ENCODE peak calls at places on chromosomes 11 and 22, in eight cellular contexts. J, P, A, O, E, Z, F and S are unnamed samples.

GRCh38 chr11:76296731-76297130 is 84.2 kb downstream of the THAP12 start:
- DNase-seq in O (no peak), F (no peak), P (no peak), Z (no peak), E (no peak), A (no peak), J (no peak), S (no peak)

GRCh38 chr11:10932976-10933375 is 75.1 kb upstream of the ZBED5 start:
- DNase-seq in A (no peak), Z (no peak), J (no peak), O (no peak), P (no peak), F (no peak), E (no peak), S (no peak)

GRCh38 chr11:107136892-107137291 is 118.6 kb upstream of the GUCY1A2 start:
- DNase-seq in P (no peak), Z (no peak), A (no peak), J (no peak), O (no peak), E (no peak), F (no peak), S (no peak)

GRCh38 chr11:31987118-31988005 is 103.5 kb upstream of the RCN1 start:
- DNase-seq in P (no peak), A (no peak), F (no peak), J (no peak), O (peak; percentile 53), Z (no peak), E (no peak), S (no peak)

GRCh38 chr11:106276859-106277436 is 199.5 kb downstream of the AASDHPPT start:
- DNase-seq in A (no peak), F (no peak), J (peak; percentile 19), Z (no peak), E (no peak), P (no peak), O (peak; percentile 6), S (no peak)

GRCh38 chr22:27224485-27225364 is 567.3 kb downstream of the MIAT start:
- DNase-seq in O (no peak), F (no peak), Z (no peak), P (no peak), E (peak; percentile 90), A (no peak), J (peak; percentile 39), S (no peak)

GRCh38 chr11:102225689-102226562 is 91.4 kb upstream of the BIRC3 start:
- DNase-seq in Z (no peak), F (no peak), P (no peak), O (no peak), E (peak; percentile 96), J (peak; percentile 73), A (no peak), S (peak; percentile 76)

GRCh38 chr22:46915978-46916730 is 153.7 kb downstream of the TBC1D22A start:
- DNase-seq in J (no peak), E (no peak), P (no peak), Z (no peak), O (no peak), A (no peak), F (no peak), S (no peak)

GRCh38 chr11:62242021-62242420 is at the start of gene SCGB1D2:
- DNase-seq in E (no peak), Z (no peak), J (no peak), F (no peak), A (peak; percentile 95), O (no peak), P (peak; percentile 1), S (no peak)

GRCh38 chr11:131186629-131187075 is 183.8 kb upstream of the NTM start:
- DNase-seq in E (no peak), P (no peak), J (no peak), O (peak; percentile 60), Z (no peak), F (no peak), A (no peak), S (no peak)

GRCh38 chr11:96013459-96014213 is 89.7 kb upstream of the MTMR2 start:
- DNase-seq in J (no peak), F (no peak), E (no peak), A (peak; percentile 69), P (no peak), Z (no peak), O (no peak), S (no peak)

GRCh38 chr11:70548976-70549375 is 150.6 kb downstream of the CTTN start:
- DNase-seq in Z (no peak), E (no peak), J (no peak), O (no peak), A (peak; percentile 41), F (no peak), P (no peak), S (no peak)

GRCh38 chr22:30234786-30235470 is 11.6 kb downstream of the LIF start:
- DNase-seq in Z (no peak), A (no peak), P (no peak), J (peak; percentile 70), O (no peak), E (peak; percentile 83), F (no peak), S (peak; percentile 63)

GRCh38 chr11:95284057-95285052 is 53.4 kb upstream of the SESN3 start:
- DNase-seq in P (no peak), A (no peak), O (no peak), E (no peak), Z (no peak), J (no peak), F (no peak), S (no peak)

GRCh38 chr11:67371549-67372231 is 1.7 kb downstream of the CLCF1 start:
- DNase-seq in E (peak; percentile 76), O (peak; percentile 47), A (no peak), F (no peak), P (peak; percentile 52), J (peak; percentile 82), Z (no peak), S (no peak)

GRCh38 chr22:40247976-40248375 is 70.3 kb downstream of the TNRC6B start:
- DNase-seq in A (no peak), E (no peak), O (no peak), J (no peak), P (no peak), F (no peak), Z (peak; percentile 28), S (no peak)

GRCh38 chr11:69691449-69691848 is 12.4 kb downstream of the FGF19 start:
- DNase-seq in J (peak; percentile 31), O (no peak), P (no peak), F (no peak), A (no peak), E (no peak), Z (no peak), S (no peak)

GRCh38 chr11:18404062-18404461 is 8.1 kb upstream of the LDHC start:
- DNase-seq in J (no peak), A (no peak), P (no peak), O (no peak), F (no peak), E (no peak), Z (no peak), S (no peak)

GRCh38 chr11:18408558-18409242 is 3.4 kb upstream of the LDHC start:
- DNase-seq in Z (no peak), F (no peak), E (peak; percentile 14), A (no peak), J (no peak), P (no peak), O (no peak), S (no peak)
- H3K36me3 ChIP-seq in Z (peaks cover 45% of the 10 kb centered on the region), F (peaks cover 55% of the 10 kb centered on the region), E (peaks cover 53% of the 10 kb centered on the region), A (peaks cover 13% of the 10 kb centered on the region), J (peaks cover 50% of the 10 kb centered on the region), P (peaks cover 24% of the 10 kb centered on the region), O (peaks cover 45% of the 10 kb centered on the region), S (peaks cover 5% of the 10 kb centered on the region)

DNA sequence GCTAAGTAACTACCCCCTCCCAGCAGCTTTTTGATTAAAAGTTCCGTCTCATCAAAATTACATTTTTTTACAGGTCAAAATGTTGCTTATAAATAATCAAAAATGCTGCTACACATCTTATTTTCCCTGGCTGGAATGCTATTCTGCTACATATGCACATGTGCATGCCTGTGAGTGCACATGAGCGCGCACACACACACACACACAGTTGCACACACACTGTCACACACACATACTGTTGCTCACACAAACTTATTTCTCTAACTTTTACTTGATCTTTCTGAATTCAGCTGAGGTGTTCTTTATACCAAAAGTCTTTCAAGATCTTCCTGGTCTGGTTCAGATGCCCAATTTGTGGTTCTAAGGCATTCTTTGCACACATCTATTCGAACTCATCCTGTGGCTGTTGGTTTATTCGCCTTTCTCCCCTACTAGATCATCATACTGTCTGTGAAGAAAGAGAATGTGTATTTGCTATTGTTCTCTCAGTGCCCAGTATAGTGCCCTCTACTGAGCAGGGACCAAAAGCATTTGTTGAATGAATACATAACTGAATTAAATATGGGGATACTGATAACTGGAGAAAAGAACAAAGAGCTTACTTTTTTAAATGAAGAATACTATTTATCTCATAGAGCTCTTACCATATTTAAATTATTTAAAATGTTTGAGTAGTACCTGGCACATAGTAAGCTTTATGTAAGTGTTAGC is 68.1 kb upstream of the CCDC179 start:
- DNase-seq in O (no peak), Z (no peak), E (peak; percentile 7), J (no peak), A (no peak), F (no peak), P (peak; percentile 12), S (no peak)
- H3K4me3 ChIP-seq in O (no peak overlapping the region), Z (no peak overlapping the region), E (no peak overlapping the region), J (no peak overlapping the region), A (no peak overlapping the region), F (no peak overlapping the region), P (no peak overlapping the region), S (no peak overlapping the region)

DNA sequence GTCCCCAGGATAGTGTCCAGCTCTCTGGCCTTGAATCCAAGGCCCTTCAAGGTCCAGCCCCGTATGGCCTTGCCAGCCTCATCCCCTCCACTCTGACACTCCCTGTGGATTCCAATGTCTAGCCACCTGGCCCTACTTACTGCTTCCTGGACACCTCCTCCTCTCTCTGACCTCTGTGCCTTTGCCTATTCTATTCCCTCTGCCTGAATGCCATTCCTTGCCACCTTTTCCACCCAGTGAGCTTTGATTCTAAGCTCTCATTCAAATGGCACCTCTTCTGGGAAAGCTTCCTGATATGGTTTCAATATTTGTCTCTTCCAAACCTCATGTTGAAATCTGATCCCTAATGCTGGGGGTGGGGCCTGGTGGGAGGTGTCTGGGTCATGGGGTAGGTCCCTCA is 31.9 kb upstream of the TTLL12 start:
- DNase-seq in P (no peak), E (no peak), F (no peak), Z (no peak), O (no peak), J (no peak), A (no peak), S (no peak)
- H3K36me3 ChIP-seq in P (no peaks in the 10 kb centered on the region), E (no peaks in the 10 kb centered on the region), F (peaks cover 11% of the 10 kb centered on the region), Z (no peaks in the 10 kb centered on the region), O (no peaks in the 10 kb centered on the region), J (no peaks in the 10 kb centered on the region), A (no peaks in the 10 kb centered on the region), S (no peaks in the 10 kb centered on the region)

DNA sequence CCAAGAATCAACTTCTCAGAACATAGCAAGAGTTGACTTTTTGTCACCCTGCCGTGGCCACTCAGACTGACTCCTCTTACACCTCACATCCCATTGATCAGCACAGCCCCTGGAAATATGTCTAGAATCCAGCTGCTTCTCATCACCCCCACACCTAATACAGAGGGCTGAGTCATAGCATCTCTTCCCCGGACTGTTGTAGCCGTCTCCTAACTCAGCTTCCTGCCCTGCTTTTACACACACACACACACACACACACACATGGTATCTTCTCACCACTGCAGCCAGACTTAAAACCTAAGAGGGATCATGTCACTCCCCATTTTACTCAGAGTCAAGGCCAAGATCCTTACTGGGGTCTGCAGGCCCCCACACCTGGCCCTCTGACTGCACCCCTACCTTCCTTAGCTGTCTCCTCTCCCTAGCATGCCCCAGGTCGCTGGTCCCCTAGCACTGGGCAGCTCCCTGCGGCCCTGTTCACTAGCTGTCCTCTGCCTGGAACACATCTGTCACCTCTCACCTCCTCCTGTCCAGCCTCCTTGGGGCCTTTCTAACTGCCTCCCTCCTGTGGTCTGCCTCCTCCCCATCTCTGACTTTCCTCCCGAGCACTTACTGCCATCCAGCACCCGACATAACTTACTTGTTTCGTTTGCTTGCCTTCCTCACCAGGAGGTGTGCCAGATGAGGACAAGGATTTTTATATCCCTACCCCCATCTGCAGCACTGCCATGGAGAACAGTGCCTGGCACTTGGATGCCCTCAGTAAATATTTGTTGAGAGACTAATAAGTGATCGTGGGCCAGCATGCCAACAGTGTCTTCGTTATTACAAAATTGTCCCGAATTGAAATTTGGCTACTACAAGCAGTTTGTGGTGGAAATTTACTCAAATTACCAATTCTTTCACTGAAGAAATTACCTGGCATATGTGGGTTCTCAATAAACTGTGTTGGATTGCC is 61.9 kb downstream of the BMAL1 start:
- DNase-seq in P (no peak), O (no peak), A (no peak), E (peak; percentile 94), F (no peak), Z (no peak), J (peak; percentile 75), S (peak; percentile 61)
- H3K4me3 ChIP-seq in P (no peak overlapping the region), O (no peak overlapping the region), A (no peak overlapping the region), E (no peak overlapping the region), F (no peak overlapping the region), Z (no peak overlapping the region), J (no peak overlapping the region), S (no peak overlapping the region)